ENCODE peak calls at places on chromosomes 5 and 9, in nine cellular contexts. One of them, this sample, is unnamed.

GRCh38 chr5:57710126-57710525 is 227.5 kb upstream of the ACTBL2 start:
- DNase-seq in nephron progenitor cell: no peak
- DNase-seq in T-helper 22 cell: no peak
- DNase-seq in fibroblast of lung: peak; percentile 66
- DNase-seq in neuronal stem cell: no peak
- DNase-seq in GM23338: no peak
- DNase-seq in A172: no peak
- DNase-seq in stimulated activated CD4-positive, alpha-beta T cell treated with anti-CD3 and anti-CD28 coated beads, Interleukin-2, amount 100 ng/mL, for 24 hours: no peak
- DNase-seq in stimulated activated CD8-positive, alpha-beta memory T cell treated with anti-CD3 and anti-CD28 coated beads, Interleukin-2, amount 100 ng/mL, for 48 hours: no peak
- DNase-seq in this sample: no peak

GRCh38 chr9:107751522-107752235 is 262.1 kb upstream of the KLF4 start:
- DNase-seq in nephron progenitor cell: no peak
- DNase-seq in T-helper 22 cell: no peak
- DNase-seq in fibroblast of lung: peak; percentile 59
- DNase-seq in neuronal stem cell: no peak
- DNase-seq in GM23338: peak; percentile 4
- DNase-seq in A172: peak; percentile 87
- DNase-seq in stimulated activated CD4-positive, alpha-beta T cell treated with anti-CD3 and anti-CD28 coated beads, Interleukin-2, amount 100 ng/mL, for 24 hours: no peak
- DNase-seq in stimulated activated CD8-positive, alpha-beta memory T cell treated with anti-CD3 and anti-CD28 coated beads, Interleukin-2, amount 100 ng/mL, for 48 hours: no peak
- DNase-seq in this sample: no peak

GRCh38 chr9:21565137-21565536 is 83.0 kb upstream of the IFNE start:
- DNase-seq in nephron progenitor cell: no peak
- DNase-seq in T-helper 22 cell: no peak
- DNase-seq in fibroblast of lung: peak; percentile 87
- DNase-seq in neuronal stem cell: no peak
- DNase-seq in GM23338: no peak
- DNase-seq in A172: no peak
- DNase-seq in stimulated activated CD4-positive, alpha-beta T cell treated with anti-CD3 and anti-CD28 coated beads, Interleukin-2, amount 100 ng/mL, for 24 hours: no peak
- DNase-seq in stimulated activated CD8-positive, alpha-beta memory T cell treated with anti-CD3 and anti-CD28 coated beads, Interleukin-2, amount 100 ng/mL, for 48 hours: no peak
- DNase-seq in this sample: no peak

GRCh38 chr5:147396070-147396469 is 113.8 kb downstream of the DPYSL3 start:
- DNase-seq in nephron progenitor cell: no peak
- DNase-seq in T-helper 22 cell: no peak
- DNase-seq in fibroblast of lung: no peak
- DNase-seq in neuronal stem cell: no peak
- DNase-seq in GM23338: no peak
- DNase-seq in A172: no peak
- DNase-seq in stimulated activated CD4-positive, alpha-beta T cell treated with anti-CD3 and anti-CD28 coated beads, Interleukin-2, amount 100 ng/mL, for 24 hours: no peak
- DNase-seq in stimulated activated CD8-positive, alpha-beta memory T cell treated with anti-CD3 and anti-CD28 coated beads, Interleukin-2, amount 100 ng/mL, for 48 hours: no peak
- DNase-seq in this sample: peak; percentile 75

GRCh38 chr5:119016125-119016774 is 27.9 kb upstream of the DTWD2 start:
- DNase-seq in nephron progenitor cell: no peak
- DNase-seq in T-helper 22 cell: no peak
- DNase-seq in fibroblast of lung: no peak
- DNase-seq in neuronal stem cell: no peak
- DNase-seq in GM23338: no peak
- DNase-seq in A172: no peak
- DNase-seq in stimulated activated CD4-positive, alpha-beta T cell treated with anti-CD3 and anti-CD28 coated beads, Interleukin-2, amount 100 ng/mL, for 24 hours: no peak
- DNase-seq in stimulated activated CD8-positive, alpha-beta memory T cell treated with anti-CD3 and anti-CD28 coated beads, Interleukin-2, amount 100 ng/mL, for 48 hours: no peak
- DNase-seq in this sample: no peak

GRCh38 chr9:16030513-16031185 is 477.8 kb downstream of the CCDC171 start:
- DNase-seq in nephron progenitor cell: no peak
- DNase-seq in T-helper 22 cell: no peak
- DNase-seq in fibroblast of lung: peak; percentile 99
- DNase-seq in neuronal stem cell: no peak
- DNase-seq in GM23338: no peak
- DNase-seq in A172: peak; percentile 99
- DNase-seq in stimulated activated CD4-positive, alpha-beta T cell treated with anti-CD3 and anti-CD28 coated beads, Interleukin-2, amount 100 ng/mL, for 24 hours: peak; percentile 10
- DNase-seq in stimulated activated CD8-positive, alpha-beta memory T cell treated with anti-CD3 and anti-CD28 coated beads, Interleukin-2, amount 100 ng/mL, for 48 hours: peak; percentile 24
- DNase-seq in this sample: no peak

GRCh38 chr5:134714120-134714519 is 24.2 kb upstream of the CAMLG start:
- DNase-seq in nephron progenitor cell: no peak
- DNase-seq in T-helper 22 cell: no peak
- DNase-seq in fibroblast of lung: no peak
- DNase-seq in neuronal stem cell: no peak
- DNase-seq in GM23338: peak; percentile 8
- DNase-seq in A172: peak; percentile 60
- DNase-seq in stimulated activated CD4-positive, alpha-beta T cell treated with anti-CD3 and anti-CD28 coated beads, Interleukin-2, amount 100 ng/mL, for 24 hours: no peak
- DNase-seq in stimulated activated CD8-positive, alpha-beta memory T cell treated with anti-CD3 and anti-CD28 coated beads, Interleukin-2, amount 100 ng/mL, for 48 hours: no peak
- DNase-seq in this sample: no peak

GRCh38 chr9:127612993-127613954 is 1.2 kb downstream of the STXBP1 start:
- DNase-seq in nephron progenitor cell: peak; percentile 52
- DNase-seq in T-helper 22 cell: peak; percentile 9
- DNase-seq in fibroblast of lung: peak; percentile 73
- DNase-seq in neuronal stem cell: no peak
- DNase-seq in GM23338: peak; percentile 81
- DNase-seq in A172: peak; percentile 68
- DNase-seq in stimulated activated CD4-positive, alpha-beta T cell treated with anti-CD3 and anti-CD28 coated beads, Interleukin-2, amount 100 ng/mL, for 24 hours: peak; percentile 51
- DNase-seq in stimulated activated CD8-positive, alpha-beta memory T cell treated with anti-CD3 and anti-CD28 coated beads, Interleukin-2, amount 100 ng/mL, for 48 hours: peak; percentile 18
- DNase-seq in this sample: peak; percentile 83

GRCh38 chr9:37575511-37575914 is 667 bp downstream of the FBXO10 start:
- DNase-seq in nephron progenitor cell: no peak
- DNase-seq in T-helper 22 cell: no peak
- DNase-seq in fibroblast of lung: no peak
- DNase-seq in neuronal stem cell: no peak
- DNase-seq in GM23338: peak; percentile 19
- DNase-seq in A172: no peak
- DNase-seq in stimulated activated CD4-positive, alpha-beta T cell treated with anti-CD3 and anti-CD28 coated beads, Interleukin-2, amount 100 ng/mL, for 24 hours: no peak
- DNase-seq in stimulated activated CD8-positive, alpha-beta memory T cell treated with anti-CD3 and anti-CD28 coated beads, Interleukin-2, amount 100 ng/mL, for 48 hours: no peak
- DNase-seq in this sample: no peak

GRCh38 chr5:56511442-56511841 is 278.3 kb upstream of the ANKRD55 start:
- DNase-seq in nephron progenitor cell: no peak
- DNase-seq in T-helper 22 cell: no peak
- DNase-seq in fibroblast of lung: no peak
- DNase-seq in neuronal stem cell: no peak
- DNase-seq in GM23338: no peak
- DNase-seq in A172: no peak
- DNase-seq in stimulated activated CD4-positive, alpha-beta T cell treated with anti-CD3 and anti-CD28 coated beads, Interleukin-2, amount 100 ng/mL, for 24 hours: no peak
- DNase-seq in stimulated activated CD8-positive, alpha-beta memory T cell treated with anti-CD3 and anti-CD28 coated beads, Interleukin-2, amount 100 ng/mL, for 48 hours: no peak
- DNase-seq in this sample: no peak

GRCh38 chr5:1509346-1510085 is 14.2 kb downstream of the LPCAT1 start:
- DNase-seq in nephron progenitor cell: no peak
- DNase-seq in T-helper 22 cell: no peak
- DNase-seq in fibroblast of lung: no peak
- DNase-seq in neuronal stem cell: no peak
- DNase-seq in GM23338: no peak
- DNase-seq in A172: no peak
- DNase-seq in stimulated activated CD4-positive, alpha-beta T cell treated with anti-CD3 and anti-CD28 coated beads, Interleukin-2, amount 100 ng/mL, for 24 hours: peak; percentile 0
- DNase-seq in stimulated activated CD8-positive, alpha-beta memory T cell treated with anti-CD3 and anti-CD28 coated beads, Interleukin-2, amount 100 ng/mL, for 48 hours: no peak
- DNase-seq in this sample: peak; percentile 56

GRCh38 chr9:87178353-87178752 is 231.0 kb upstream of the GAS1 start:
- DNase-seq in nephron progenitor cell: no peak
- DNase-seq in T-helper 22 cell: no peak
- DNase-seq in fibroblast of lung: no peak
- DNase-seq in neuronal stem cell: no peak
- DNase-seq in GM23338: no peak
- DNase-seq in A172: no peak
- DNase-seq in stimulated activated CD4-positive, alpha-beta T cell treated with anti-CD3 and anti-CD28 coated beads, Interleukin-2, amount 100 ng/mL, for 24 hours: no peak
- DNase-seq in stimulated activated CD8-positive, alpha-beta memory T cell treated with anti-CD3 and anti-CD28 coated beads, Interleukin-2, amount 100 ng/mL, for 48 hours: no peak
- DNase-seq in this sample: no peak

GRCh38 chr5:26662806-26663360 is 375.5 kb downstream of the CDH9 start:
- DNase-seq in nephron progenitor cell: no peak
- DNase-seq in T-helper 22 cell: no peak
- DNase-seq in fibroblast of lung: no peak
- DNase-seq in neuronal stem cell: no peak
- DNase-seq in GM23338: no peak
- DNase-seq in A172: no peak
- DNase-seq in stimulated activated CD4-positive, alpha-beta T cell treated with anti-CD3 and anti-CD28 coated beads, Interleukin-2, amount 100 ng/mL, for 24 hours: no peak
- DNase-seq in stimulated activated CD8-positive, alpha-beta memory T cell treated with anti-CD3 and anti-CD28 coated beads, Interleukin-2, amount 100 ng/mL, for 48 hours: no peak
- DNase-seq in this sample: no peak

GRCh38 chr9:137138701-137139467 is at the start of gene GRIN1:
- DNase-seq in nephron progenitor cell: peak; percentile 88
- DNase-seq in T-helper 22 cell: no peak
- DNase-seq in fibroblast of lung: no peak
- DNase-seq in neuronal stem cell: peak; percentile 60
- DNase-seq in GM23338: peak; percentile 67
- DNase-seq in A172: no peak
- DNase-seq in stimulated activated CD4-positive, alpha-beta T cell treated with anti-CD3 and anti-CD28 coated beads, Interleukin-2, amount 100 ng/mL, for 24 hours: peak; percentile 47
- DNase-seq in stimulated activated CD8-positive, alpha-beta memory T cell treated with anti-CD3 and anti-CD28 coated beads, Interleukin-2, amount 100 ng/mL, for 48 hours: no peak
- DNase-seq in this sample: peak; percentile 70

GRCh38 chr9:68996457-68996856 is 17.5 kb downstream of the PRKACG start:
- DNase-seq in nephron progenitor cell: no peak
- DNase-seq in T-helper 22 cell: no peak
- DNase-seq in fibroblast of lung: no peak
- DNase-seq in neuronal stem cell: no peak
- DNase-seq in GM23338: no peak
- DNase-seq in A172: no peak
- DNase-seq in stimulated activated CD4-positive, alpha-beta T cell treated with anti-CD3 and anti-CD28 coated beads, Interleukin-2, amount 100 ng/mL, for 24 hours: no peak
- DNase-seq in stimulated activated CD8-positive, alpha-beta memory T cell treated with anti-CD3 and anti-CD28 coated beads, Interleukin-2, amount 100 ng/mL, for 48 hours: no peak
- DNase-seq in this sample: no peak

GRCh38 chr5:148033138-148033537 is 30.6 kb upstream of the SPINK5 start:
- DNase-seq in nephron progenitor cell: no peak
- DNase-seq in T-helper 22 cell: no peak
- DNase-seq in fibroblast of lung: no peak
- DNase-seq in neuronal stem cell: no peak
- DNase-seq in GM23338: peak; percentile 32
- DNase-seq in A172: no peak
- DNase-seq in stimulated activated CD4-positive, alpha-beta T cell treated with anti-CD3 and anti-CD28 coated beads, Interleukin-2, amount 100 ng/mL, for 24 hours: no peak
- DNase-seq in stimulated activated CD8-positive, alpha-beta memory T cell treated with anti-CD3 and anti-CD28 coated beads, Interleukin-2, amount 100 ng/mL, for 48 hours: no peak
- DNase-seq in this sample: no peak

GRCh38 chr9:92180669-92181181 is 65.5 kb upstream of the SPTLC1 start:
- DNase-seq in nephron progenitor cell: no peak
- DNase-seq in T-helper 22 cell: no peak
- DNase-seq in fibroblast of lung: peak; percentile 83
- DNase-seq in neuronal stem cell: no peak
- DNase-seq in GM23338: no peak
- DNase-seq in A172: peak; percentile 73
- DNase-seq in stimulated activated CD4-positive, alpha-beta T cell treated with anti-CD3 and anti-CD28 coated beads, Interleukin-2, amount 100 ng/mL, for 24 hours: no peak
- DNase-seq in stimulated activated CD8-positive, alpha-beta memory T cell treated with anti-CD3 and anti-CD28 coated beads, Interleukin-2, amount 100 ng/mL, for 48 hours: no peak
- DNase-seq in this sample: no peak

GRCh38 chr9:110744753-110745522 is 76.3 kb downstream of the MUSK start:
- DNase-seq in nephron progenitor cell: no peak
- DNase-seq in T-helper 22 cell: no peak
- DNase-seq in fibroblast of lung: peak; percentile 98
- DNase-seq in neuronal stem cell: no peak
- DNase-seq in GM23338: no peak
- DNase-seq in A172: peak; percentile 97
- DNase-seq in stimulated activated CD4-positive, alpha-beta T cell treated with anti-CD3 and anti-CD28 coated beads, Interleukin-2, amount 100 ng/mL, for 24 hours: no peak
- DNase-seq in stimulated activated CD8-positive, alpha-beta memory T cell treated with anti-CD3 and anti-CD28 coated beads, Interleukin-2, amount 100 ng/mL, for 48 hours: no peak
- DNase-seq in this sample: no peak

GRCh38 chr5:66307647-66308257 is 163.7 kb downstream of the SREK1 start:
- DNase-seq in nephron progenitor cell: peak; percentile 28
- DNase-seq in T-helper 22 cell: no peak
- DNase-seq in fibroblast of lung: peak; percentile 55
- DNase-seq in neuronal stem cell: peak; percentile 56
- DNase-seq in GM23338: peak; percentile 84
- DNase-seq in A172: peak; percentile 64
- DNase-seq in stimulated activated CD4-positive, alpha-beta T cell treated with anti-CD3 and anti-CD28 coated beads, Interleukin-2, amount 100 ng/mL, for 24 hours: no peak
- DNase-seq in stimulated activated CD8-positive, alpha-beta memory T cell treated with anti-CD3 and anti-CD28 coated beads, Interleukin-2, amount 100 ng/mL, for 48 hours: no peak
- DNase-seq in this sample: no peak

GRCh38 chr5:1479581-1480188 is 34.4 kb upstream of the SLC6A3 start:
- DNase-seq in nephron progenitor cell: peak; percentile 54
- DNase-seq in T-helper 22 cell: no peak
- DNase-seq in fibroblast of lung: no peak
- DNase-seq in neuronal stem cell: peak; percentile 26
- DNase-seq in GM23338: peak; percentile 65
- DNase-seq in A172: no peak
- DNase-seq in stimulated activated CD4-positive, alpha-beta T cell treated with anti-CD3 and anti-CD28 coated beads, Interleukin-2, amount 100 ng/mL, for 24 hours: peak; percentile 44
- DNase-seq in stimulated activated CD8-positive, alpha-beta memory T cell treated with anti-CD3 and anti-CD28 coated beads, Interleukin-2, amount 100 ng/mL, for 48 hours: no peak
- DNase-seq in this sample: no peak

GRCh38 chr5:158429564-158429963 is 570.6 kb upstream of the CLINT1 start:
- DNase-seq in nephron progenitor cell: no peak
- DNase-seq in T-helper 22 cell: no peak
- DNase-seq in fibroblast of lung: no peak
- DNase-seq in neuronal stem cell: no peak
- DNase-seq in GM23338: no peak
- DNase-seq in A172: no peak
- DNase-seq in stimulated activated CD4-positive, alpha-beta T cell treated with anti-CD3 and anti-CD28 coated beads, Interleukin-2, amount 100 ng/mL, for 24 hours: no peak
- DNase-seq in stimulated activated CD8-positive, alpha-beta memory T cell treated with anti-CD3 and anti-CD28 coated beads, Interleukin-2, amount 100 ng/mL, for 48 hours: no peak
- DNase-seq in this sample: no peak

GRCh38 chr5:3595102-3595961 is at the start of gene IRX1:
- DNase-seq in nephron progenitor cell: peak; percentile 58
- DNase-seq in T-helper 22 cell: no peak
- DNase-seq in fibroblast of lung: peak; percentile 74
- DNase-seq in neuronal stem cell: no peak
- DNase-seq in GM23338: peak; percentile 81
- DNase-seq in A172: peak; percentile 29
- DNase-seq in stimulated activated CD4-positive, alpha-beta T cell treated with anti-CD3 and anti-CD28 coated beads, Interleukin-2, amount 100 ng/mL, for 24 hours: no peak
- DNase-seq in stimulated activated CD8-positive, alpha-beta memory T cell treated with anti-CD3 and anti-CD28 coated beads, Interleukin-2, amount 100 ng/mL, for 48 hours: no peak
- DNase-seq in this sample: peak; percentile 82

GRCh38 chr9:126223798-126224531 is 102.7 kb upstream of the MVB12B start:
- DNase-seq in nephron progenitor cell: no peak
- DNase-seq in T-helper 22 cell: no peak
- DNase-seq in fibroblast of lung: no peak
- DNase-seq in neuronal stem cell: no peak
- DNase-seq in GM23338: no peak
- DNase-seq in A172: no peak
- DNase-seq in stimulated activated CD4-positive, alpha-beta T cell treated with anti-CD3 and anti-CD28 coated beads, Interleukin-2, amount 100 ng/mL, for 24 hours: no peak
- DNase-seq in stimulated activated CD8-positive, alpha-beta memory T cell treated with anti-CD3 and anti-CD28 coated beads, Interleukin-2, amount 100 ng/mL, for 48 hours: no peak
- DNase-seq in this sample: no peak

GRCh38 chr5:154358410-154359221 is 87.2 kb upstream of the SAP30L start:
- DNase-seq in nephron progenitor cell: no peak
- DNase-seq in T-helper 22 cell: no peak
- DNase-seq in fibroblast of lung: peak; percentile 85
- DNase-seq in neuronal stem cell: no peak
- DNase-seq in GM23338: no peak
- DNase-seq in A172: peak; percentile 72
- DNase-seq in stimulated activated CD4-positive, alpha-beta T cell treated with anti-CD3 and anti-CD28 coated beads, Interleukin-2, amount 100 ng/mL, for 24 hours: no peak
- DNase-seq in stimulated activated CD8-positive, alpha-beta memory T cell treated with anti-CD3 and anti-CD28 coated beads, Interleukin-2, amount 100 ng/mL, for 48 hours: no peak
- DNase-seq in this sample: no peak

GRCh38 chr5:23289162-23289561 is 218.2 kb upstream of the PRDM9 start:
- DNase-seq in nephron progenitor cell: no peak
- DNase-seq in T-helper 22 cell: no peak
- DNase-seq in fibroblast of lung: no peak
- DNase-seq in neuronal stem cell: no peak
- DNase-seq in GM23338: no peak
- DNase-seq in A172: no peak
- DNase-seq in stimulated activated CD4-positive, alpha-beta T cell treated with anti-CD3 and anti-CD28 coated beads, Interleukin-2, amount 100 ng/mL, for 24 hours: no peak
- DNase-seq in stimulated activated CD8-positive, alpha-beta memory T cell treated with anti-CD3 and anti-CD28 coated beads, Interleukin-2, amount 100 ng/mL, for 48 hours: no peak
- DNase-seq in this sample: no peak

GRCh38 chr5:126521130-126521529 is 73.9 kb downstream of the ALDH7A1 start:
- DNase-seq in nephron progenitor cell: no peak
- DNase-seq in T-helper 22 cell: no peak
- DNase-seq in fibroblast of lung: no peak
- DNase-seq in neuronal stem cell: no peak
- DNase-seq in GM23338: no peak
- DNase-seq in A172: no peak
- DNase-seq in stimulated activated CD4-positive, alpha-beta T cell treated with anti-CD3 and anti-CD28 coated beads, Interleukin-2, amount 100 ng/mL, for 24 hours: no peak
- DNase-seq in stimulated activated CD8-positive, alpha-beta memory T cell treated with anti-CD3 and anti-CD28 coated beads, Interleukin-2, amount 100 ng/mL, for 48 hours: no peak
- DNase-seq in this sample: no peak